ENCODE peak calls at places on chromosome 12, in nine cellular contexts. Y, M, Z, L, U, Q, C, E and G are unnamed samples.

GRCh38 chr12:107610030-107610859 is 75.4 kb upstream of the PWP1 start:
- DNase-seq in Y (peak; percentile 56), M (peak; percentile 19), Z (no peak), L (peak; percentile 12), U (no peak), Q (peak; percentile 37), C (no peak), E (peak; percentile 58), G (peak; percentile 65)

GRCh38 chr12:19440019-19440858 is 947 bp downstream of the AEBP2 start:
- DNase-seq in Y (peak; percentile 58), M (peak; percentile 49), Z (peak; percentile 66), L (peak; percentile 30), U (peak; percentile 48), Q (peak; percentile 39), C (peak; percentile 47), E (peak; percentile 49), G (peak; percentile 73)

GRCh38 chr12:126998747-126999285 is 1268.2 kb upstream of the TMEM132C start:
- DNase-seq in Y (no peak), M (no peak), Z (no peak), L (no peak), U (no peak), Q (no peak), C (no peak), E (no peak), G (no peak)

GRCh38 chr12:109115758-109116610 is at the start of gene ACACB:
- DNase-seq in Y (no peak), M (peak; percentile 67), Z (peak; percentile 74), L (peak; percentile 94), U (no peak), Q (no peak), C (peak; percentile 65), E (no peak), G (no peak)

GRCh38 chr12:83173250-83173649 is 486.5 kb downstream of the TMTC2 start:
- DNase-seq in Y (no peak), M (no peak), Z (no peak), L (no peak), U (no peak), Q (no peak), C (no peak), E (no peak), G (no peak)

GRCh38 chr12:3004655-3005565 is 45.7 kb downstream of the TEAD4 start:
- DNase-seq in Y (no peak), M (no peak), Z (no peak), L (no peak), U (no peak), Q (peak; percentile 6), C (no peak), E (peak; percentile 55), G (no peak)

GRCh38 chr12:32265920-32266319 is 133.4 kb upstream of the FGD4 start:
- DNase-seq in Y (no peak), M (no peak), Z (no peak), L (no peak), U (no peak), Q (no peak), C (no peak), E (no peak), G (no peak)

GRCh38 chr12:132474237-132474741 is 15.7 kb upstream of the FBRSL1 start:
- DNase-seq in Y (no peak), M (no peak), Z (no peak), L (no peak), U (no peak), Q (no peak), C (no peak), E (no peak), G (no peak)

GRCh38 chr12:41190360-41190759 is 2.2 kb downstream of the PDZRN4 start:
- DNase-seq in Y (peak; percentile 14), M (no peak), Z (no peak), L (peak; percentile 2), U (no peak), Q (no peak), C (no peak), E (peak; percentile 42), G (peak; percentile 29)

GRCh38 chr12:1890810-1891209 is 27.6 kb downstream of the CACNA2D4 start:
- DNase-seq in Y (no peak), M (no peak), Z (no peak), L (no peak), U (no peak), Q (no peak), C (no peak), E (no peak), G (no peak)

GRCh38 chr12:10722502-10722904 is 620 bp downstream of the YBX3 start:
- DNase-seq in Y (peak; percentile 38), M (peak; percentile 50), Z (peak; percentile 47), L (peak; percentile 19), U (peak; percentile 20), Q (peak; percentile 58), C (peak; percentile 54), E (peak; percentile 21), G (peak; percentile 52)

GRCh38 chr12:100437038-100437841 is 36.4 kb upstream of the NR1H4 start:
- DNase-seq in Y (no peak), M (no peak), Z (no peak), L (peak; percentile 97), U (no peak), Q (no peak), C (no peak), E (no peak), G (no peak)

GRCh38 chr12:58509116-58509885 is 411.0 kb downstream of the LRIG3 start:
- DNase-seq in Y (no peak), M (no peak), Z (no peak), L (no peak), U (no peak), Q (peak; percentile 18), C (no peak), E (peak; percentile 2), G (no peak)

DNA sequence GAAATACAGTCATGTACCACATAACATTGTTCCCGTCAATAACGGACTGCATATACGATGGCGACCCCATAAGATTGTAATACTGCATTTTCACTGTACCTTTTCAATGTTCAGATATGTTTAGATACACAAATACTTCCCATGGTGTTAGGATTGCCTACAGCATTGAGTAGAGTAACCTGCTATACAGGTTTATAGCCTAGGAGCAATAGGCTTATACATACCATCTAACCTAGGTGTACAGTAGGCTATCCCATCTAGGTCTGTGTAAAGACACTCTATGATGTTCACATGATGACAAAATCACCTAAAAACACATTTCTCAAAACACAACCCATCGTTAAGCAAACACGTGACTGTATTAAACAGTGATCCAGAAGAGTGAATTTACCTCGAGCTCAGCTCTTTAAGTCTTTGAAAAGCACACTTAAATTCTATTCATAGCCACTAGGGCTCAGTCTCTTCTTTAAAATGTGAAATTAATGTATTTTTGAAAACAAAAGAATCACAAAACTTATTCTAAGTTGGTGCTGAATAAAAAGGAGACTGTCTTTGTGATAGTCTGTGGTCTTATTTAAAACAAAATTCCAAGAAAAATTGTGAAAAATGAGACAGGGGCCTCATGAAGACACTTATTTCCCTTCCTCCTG is 239.1 kb upstream of the ARID2 start:
- DNase-seq in Y (no peak), M (no peak), Z (no peak), L (no peak), U (no peak), Q (no peak), C (no peak), E (no peak), G (no peak)
- TF ChIP-seq CTCF in Y (no peak), M (no peak), Z (no peak), L (no peak), U (no peak), Q (no peak), C (no peak), E (no peak), G (no peak)

GRCh38 chr12:38666425-38666824 is 239.0 kb downstream of the CPNE8 start:
- DNase-seq in Y (no peak), M (no peak), Z (no peak), L (no peak), U (no peak), Q (no peak), C (no peak), E (no peak), G (no peak)

GRCh38 chr12:38669081-38669480 is 236.3 kb downstream of the CPNE8 start:
- DNase-seq in Y (no peak), M (no peak), Z (no peak), L (no peak), U (no peak), Q (no peak), C (no peak), E (no peak), G (no peak)

GRCh38 chr12:38662851-38663250 is 242.5 kb downstream of the CPNE8 start:
- DNase-seq in Y (no peak), M (no peak), Z (no peak), L (no peak), U (no peak), Q (peak; percentile 62), C (no peak), E (no peak), G (no peak)

GRCh38 chr12:38669530-38669929 is 235.9 kb downstream of the CPNE8 start:
- DNase-seq in Y (no peak), M (no peak), Z (no peak), L (no peak), U (no peak), Q (no peak), C (no peak), E (no peak), G (no peak)

GRCh38 chr12:38664661-38665269 is 240.6 kb downstream of the CPNE8 start:
- DNase-seq in Y (peak; percentile 12), M (no peak), Z (peak; percentile 25), L (peak; percentile 16), U (no peak), Q (peak; percentile 22), C (no peak), E (no peak), G (no peak)
- TF ChIP-seq CTCF in Y (peak; percentile 49), M (peak; percentile 59), Z (peak; percentile 56), L (peak; percentile 53), U (no peak), Q (peak; percentile 64), C (no peak), E (peak; percentile 59), G (peak; percentile 53)

GRCh38 chr12:80332827-80333226 is 111.2 kb upstream of the PTPRQ start:
- DNase-seq in Y (no peak), M (no peak), Z (no peak), L (no peak), U (no peak), Q (no peak), C (no peak), E (no peak), G (no peak)
- TF ChIP-seq CTCF in Y (no peak), M (no peak), Z (no peak), L (no peak), U (no peak), Q (no peak), C (no peak), E (no peak), G (no peak)

GRCh38 chr12:42807766-42808165 is 218.2 kb upstream of the PRICKLE1 start:
- DNase-seq in Y (no peak), M (no peak), Z (no peak), L (no peak), U (no peak), Q (no peak), C (no peak), E (no peak), G (no peak)

GRCh38 chr12:42801271-42801670 is 211.7 kb upstream of the PRICKLE1 start:
- DNase-seq in Y (no peak), M (no peak), Z (no peak), L (no peak), U (no peak), Q (no peak), C (no peak), E (no peak), G (no peak)

GRCh38 chr12:42802688-42803279 is 213.2 kb upstream of the PRICKLE1 start:
- DNase-seq in Y (no peak), M (no peak), Z (no peak), L (no peak), U (no peak), Q (no peak), C (no peak), E (no peak), G (no peak)

GRCh38 chr12:42807251-42807650 is 217.7 kb upstream of the PRICKLE1 start:
- DNase-seq in Y (no peak), M (no peak), Z (no peak), L (no peak), U (no peak), Q (no peak), C (no peak), E (no peak), G (no peak)

GRCh38 chr12:42804928-42805327 is 215.4 kb upstream of the PRICKLE1 start:
- DNase-seq in Y (no peak), M (no peak), Z (no peak), L (no peak), U (no peak), Q (no peak), C (no peak), E (no peak), G (no peak)
- TF ChIP-seq CTCF in Y (no peak), M (no peak), Z (no peak), L (no peak), U (no peak), Q (no peak), C (no peak), E (no peak), G (no peak)